ENCODE peak calls at places on chromosomes 2 and 18, in eight cellular contexts. T is T-helper 9 cell; A is nephron progenitor cell; M is stimulated activated CD4-positive, alpha-beta T cell treated with anti-CD3 and anti-CD28 coated beads, Interleukin-15, amount 100 ng/mL, for 24 hours; U is GM12865; N is left ventricle myocardium inferior; K is PC-9; F is activated T-helper 9 cell treated with anti-CD3 and anti-CD28 coated beads, Interleukin-2, amount 50 U/mL, for 16 hours. B is an unnamed sample.

GRCh38 chr2:240419321-240419720 is 16.1 kb upstream of the GPC1 start:
- DNase-seq in T (no peak), A (no peak), M (no peak), U (no peak), N (no peak), K (no peak), F (no peak), B (no peak)

GRCh38 chr2:2698182-2699116 is 367.4 kb upstream of the MYT1L start:
- DNase-seq in T (no peak), A (no peak), M (peak; percentile 23), U (peak; percentile 12), N (no peak), K (no peak), F (no peak), B (no peak)

GRCh38 chr2:38113999-38114708 is 38.2 kb upstream of the CYP1B1 start:
- DNase-seq in T (no peak), A (no peak), M (no peak), U (no peak), N (no peak), K (no peak), F (no peak), B (no peak)

GRCh38 chr2:168146892-168147810 is 100.2 kb downstream of the STK39 start:
- DNase-seq in T (no peak), A (no peak), M (no peak), U (no peak), N (no peak), K (no peak), F (no peak), B (no peak)

GRCh38 chr18:78304199-78304826 is 675.3 kb upstream of the SALL3 start:
- DNase-seq in T (no peak), A (no peak), M (no peak), U (no peak), N (no peak), K (no peak), F (no peak), B (no peak)

GRCh38 chr2:1641498-1641897 is 102.8 kb downstream of the PXDN start:
- DNase-seq in T (no peak), A (no peak), M (no peak), U (no peak), N (no peak), K (no peak), F (no peak), B (no peak)

GRCh38 chr18:77054288-77054605 is 78.3 kb downstream of the MBP start:
- DNase-seq in T (no peak), A (no peak), M (peak; percentile 62), U (peak; percentile 44), N (no peak), K (no peak), F (no peak), B (no peak)

GRCh38 chr2:129934044-129934822 is 45.2 kb upstream of the RAB6C start:
- DNase-seq in T (no peak), A (peak; percentile 37), M (no peak), U (no peak), N (no peak), K (no peak), F (no peak), B (no peak)

GRCh38 chr2:101628050-101628392 is 69.5 kb upstream of the MAP4K4 start:
- DNase-seq in T (no peak), A (no peak), M (no peak), U (no peak), N (no peak), K (no peak), F (no peak), B (no peak)

GRCh38 chr2:67773876-67774275 is 288.9 kb downstream of the C1D start:
- DNase-seq in T (no peak), A (no peak), M (no peak), U (no peak), N (no peak), K (no peak), F (no peak), B (no peak)

GRCh38 chr2:241564596-241565411 is 6.3 kb downstream of the BOK start:
- DNase-seq in T (no peak), A (peak; percentile 31), M (no peak), U (no peak), N (no peak), K (no peak), F (no peak), B (no peak)